ENCODE peak calls at places on chromosome 5, in four cellular contexts. W is fibroblast of lung, C is heart left ventricle, A is uterus. I is an unnamed sample. For H3K9me3 and H3K4me1, the result is how much of the 10 kb centered on the place peaks cover.

GRCh38 chr5:103218164-103218563 is 40.4 kb upstream of the MACIR start:
- DNase-seq in W (peak), C (no peak), A (no peak), I (no peak)

GRCh38 chr5:142815469-142815868 is 45.3 kb downstream of the ARHGAP26 start:
- DNase-seq in W (no peak), C (no peak), A (no peak), I (no peak)

GRCh38 chr5:59357421-59357977 is 536.0 kb downstream of the PDE4D start:
- DNase-seq in W (peak), C (peak), A (no peak), I (no peak)

GRCh38 chr5:4095918-4096630 is 500.4 kb downstream of the IRX1 start:
- DNase-seq in W (no peak), C (no peak), A (no peak), I (no peak)

GRCh38 chr5:139817970-139818369 is 22.4 kb downstream of the PSD2 start:
- DNase-seq in W (no peak), C (no peak), A (no peak), I (no peak)

GRCh38 chr5:102863764-102864560 is 108.9 kb downstream of the PAM start:
- DNase-seq in W (no peak), C (no peak), A (no peak), I (no peak)

GRCh38 chr5:177320879-177321278 is 9.2 kb upstream of the MXD3 start:
- DNase-seq in W (no peak), C (no peak), A (no peak), I (no peak)

GRCh38 chr5:1411099-1411498 is 34.1 kb downstream of the SLC6A3 start:
- DNase-seq in W (no peak), C (no peak), A (no peak), I (no peak)

GRCh38 chr5:54460181-54460919 is 4.9 kb downstream of the HSPB3 start:
- DNase-seq in W (peak), C (peak), A (no peak), I (no peak)

GRCh38 chr5:180330810-180331646 is 22.1 kb downstream of the GFPT2 start:
- DNase-seq in W (peak), C (peak), A (peak), I (no peak)

GRCh38 chr5:170737591-170737990 is 45.9 kb upstream of the GABRP start:
- DNase-seq in W (no peak), C (no peak), A (no peak), I (no peak)

GRCh38 chr5:6424700-6425099 is 24.0 kb upstream of the UBE2QL1 start:
- DNase-seq in W (no peak), C (no peak), A (no peak), I (no peak)

GRCh38 chr5:131019601-131020315 is 145.3 kb downstream of the HINT1 start:
- DNase-seq in W (no peak), C (no peak), A (no peak), I (peak)

GRCh38 chr5:154481584-154482381 is 3.8 kb upstream of the HAND1 start:
- DNase-seq in W (no peak), C (no peak), A (no peak), I (no peak)

GRCh38 chr5:166165600-166165999 is 2125.8 kb upstream of the WWC1 start:
- DNase-seq in W (no peak), C (no peak), A (no peak), I (no peak)

GRCh38 chr5:88045146-88045545 is 223.5 kb downstream of the TMEM161B start:
- DNase-seq in W (no peak), C (no peak), A (no peak), I (no peak)

GRCh38 chr5:148687427-148687826 is 33.1 kb upstream of the HTR4 start:
- DNase-seq in W (peak), C (no peak), A (no peak), I (peak)

GRCh38 chr5:68683632-68684035 is 410.2 kb upstream of the SLC30A5 start:
- DNase-seq in W (peak), C (peak), A (peak), I (no peak)

GRCh38 chr5:386432-387341 is 56.3 kb upstream of the EXOC3 start:
- DNase-seq in W (peak), C (no peak), A (no peak), I (peak)

GRCh38 chr5:154756871-154757646 is 1.9 kb downstream of the LARP1 start:
- DNase-seq in W (peak), C (peak), A (peak), I (peak)

GRCh38 chr5:135031146-135031812 is 2.7 kb downstream of the PITX1 start:
- DNase-seq in W (peak), C (no peak), A (no peak), I (no peak)

GRCh38 chr5:141637266-141637692 is 482 bp downstream of the RELL2 start:
- DNase-seq in W (no peak), C (no peak), A (no peak), I (peak)

GRCh38 chr5:148791334-148791667 is 35.1 kb upstream of the ADRB2 start:
- DNase-seq in W (no peak), C (no peak), A (no peak), I (no peak)

GRCh38 chr5:115586525-115587146 is 15.6 kb downstream of the TICAM2 start:
- DNase-seq in W (peak), C (no peak), A (no peak), I (no peak)

GRCh38 chr5:164277720-164278119 is 772.3 kb downstream of the MAT2B start:
- DNase-seq in W (peak), C (no peak), A (no peak), I (no peak)

GRCh38 chr5:14531668-14532067 is 49.9 kb upstream of the OTULINL start:
- DNase-seq in W (no peak), C (no peak), A (no peak), I (no peak)

GRCh38 chr5:175658299-175659145 is 651 bp downstream of the HRH2 start:
- DNase-seq in W (no peak), C (no peak), A (no peak), I (no peak)

GRCh38 chr5:6475626-6476312 is 27.1 kb downstream of the UBE2QL1 start:
- DNase-seq in W (no peak), C (no peak), A (no peak), I (no peak)

GRCh38 chr5:52598954-52599353 is 188.8 kb upstream of the ITGA1 start:
- DNase-seq in W (no peak), C (no peak), A (no peak), I (no peak)

GRCh38 chr5:35762368-35762767 is 94.3 kb upstream of the IL7R start:
- DNase-seq in W (no peak), C (no peak), A (no peak), I (no peak)

GRCh38 chr5:67377651-67378050 is 181.1 kb upstream of the CD180 start:
- DNase-seq in W (no peak), C (no peak), A (no peak), I (no peak)

GRCh38 chr5:26856238-26856637 is 182.1 kb downstream of the CDH9 start:
- DNase-seq in W (no peak), C (no peak), A (no peak), I (no peak)

GRCh38 chr5:167743685-167744084 is 547.8 kb upstream of the WWC1 start:
- DNase-seq in W (peak), C (no peak), A (no peak), I (no peak)

GRCh38 chr5:1314564-1314982 is 19.7 kb upstream of the TERT start:
- DNase-seq in W (no peak), C (no peak), A (no peak), I (no peak)

GRCh38 chr5:9265391-9266287 is 280.2 kb downstream of the SEMA5A start:
- DNase-seq in W (peak), C (peak), A (no peak), I (no peak)

GRCh38 chr5:45132972-45133371 is 324.2 kb downstream of the MRPS30 start:
- DNase-seq in W (no peak), C (no peak), A (no peak), I (no peak)
- H3K9me3 ChIP-seq in W (under half), C (under half), A (under half), I (under half)

DNA sequence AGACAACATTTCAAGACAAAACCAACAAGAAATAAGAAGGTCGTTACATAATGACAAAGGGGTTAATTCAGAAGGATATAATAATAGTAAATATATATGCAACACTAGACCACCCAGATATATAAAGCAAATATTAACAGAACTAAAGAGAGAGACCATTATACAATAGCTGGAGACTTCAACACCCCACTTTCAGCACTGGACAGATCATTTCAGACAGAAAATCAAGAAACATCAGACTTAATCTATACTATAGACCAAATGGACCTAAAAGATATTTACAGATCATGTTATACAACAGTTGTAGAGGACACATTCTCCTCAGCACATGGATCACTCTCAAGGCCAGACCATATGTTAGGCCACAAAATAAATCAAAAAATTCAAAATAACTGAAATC is 26.8 kb downstream of the CERT1 start:
- DNase-seq in W (no peak), C (no peak), A (no peak), I (no peak)
- H3K4me3 ChIP-seq in W (no peak), C (no peak), A (no peak), I (no peak)

GRCh38 chr5:16897284-16897704 is 38.8 kb downstream of the MYO10 start:
- DNase-seq in W (peak), C (no peak), A (no peak), I (no peak)
- H3K4me1 ChIP-seq in W (under half), C (under half), A (under half), I (under half)

DNA sequence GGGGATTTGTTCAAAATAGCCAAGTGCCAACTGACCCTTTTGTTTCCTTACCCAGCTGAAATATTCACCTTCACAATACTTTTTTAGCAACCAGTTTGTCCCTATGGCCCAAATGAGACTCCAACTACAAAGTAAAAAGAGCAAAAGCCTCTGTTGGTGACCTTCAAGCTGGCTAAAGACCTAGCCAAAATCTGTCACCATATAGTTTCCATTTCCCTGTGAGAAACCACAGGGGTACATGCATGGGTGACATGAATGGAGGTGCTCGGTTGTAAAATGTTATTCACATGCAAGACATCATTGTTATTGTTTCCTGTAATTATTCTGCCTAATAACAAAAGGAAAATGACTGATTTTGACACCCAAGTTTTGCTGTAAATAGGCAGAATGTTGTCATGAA is 285.3 kb downstream of the ZNF608 start:
- DNase-seq in W (no peak), C (no peak), A (no peak), I (no peak)
- H3K9me3 ChIP-seq in W (under half), C (under half), A (under half), I (under half)

GRCh38 chr5:42951847-42952411 is 88.2 kb downstream of the ANXA2R start:
- DNase-seq in W (peak), C (peak), A (no peak), I (peak)
- H3K4me3 ChIP-seq in W (peak), C (peak), A (peak), I (no peak)

GRCh38 chr5:98424681-98425454 is 348.6 kb upstream of the RGMB start:
- DNase-seq in W (peak), C (no peak), A (no peak), I (no peak)
- H3K4me1 ChIP-seq in W (under half), C (under half), A (under half), I (under half)